ENCODE peak calls at places on chromosome X, in six cellular contexts. V is GM10248, E is GM20000, G is kidney tubule cell, W is hippocampal formation, L is cardiac fibroblast. A is an unnamed sample.

GRCh38 chrX:13201605-13202219 is 118.1 kb downstream of the ATXN3L start:
- DNase-seq in V (no peak), E (no peak), G (no peak), W (no peak), L (no peak), A (no peak)

GRCh38 chrX:105664243-105664642 is 158.1 kb upstream of the NRK start:
- DNase-seq in V (no peak), E (no peak), G (no peak), W (no peak), L (no peak), A (no peak)

GRCh38 chrX:45669715-45670360 is 469.2 kb upstream of the DIPK2B start:
- DNase-seq in V (no peak), E (no peak), G (no peak), W (no peak), L (peak; percentile 43), A (no peak)

GRCh38 chrX:103573205-103573604 is 12.1 kb upstream of the TCEAL4 start:
- DNase-seq in V (no peak), E (no peak), G (no peak), W (no peak), L (no peak), A (no peak)

GRCh38 chrX:123818243-123818642 is 41.6 kb upstream of the XIAP start:
- DNase-seq in V (no peak), E (no peak), G (peak; percentile 97), W (no peak), L (no peak), A (no peak)

GRCh38 chrX:19888419-19888879 is 1.0 kb upstream of the SH3KBP1 start:
- DNase-seq in V (peak; percentile 44), E (peak; percentile 47), G (peak; percentile 81), W (peak; percentile 60), L (peak; percentile 80), A (no peak)

GRCh38 chrX:154655786-154656185 is 2.4 kb upstream of the CTAG2 start:
- DNase-seq in V (no peak), E (no peak), G (no peak), W (no peak), L (no peak), A (peak; percentile 68)

GRCh38 chrX:10014462-10015373 is 47.6 kb downstream of the CLDN34 start:
- DNase-seq in V (peak; percentile 82), E (peak; percentile 92), G (peak; percentile 90), W (peak; percentile 65), L (peak; percentile 95), A (peak; percentile 95)

GRCh38 chrX:332916-333610 is 14.5 kb upstream of the GTPBP6 start:
- DNase-seq in V (no peak), E (no peak), G (no peak), W (no peak), L (no peak), A (peak; percentile 91)

GRCh38 chrX:16739574-16739973 is 20.2 kb downstream of the SYAP1 start:
- DNase-seq in V (no peak), E (no peak), G (no peak), W (no peak), L (no peak), A (no peak)

GRCh38 chrX:21744721-21745120 is 13.2 kb downstream of the SMPX start:
- DNase-seq in V (no peak), E (no peak), G (no peak), W (no peak), L (no peak), A (no peak)

GRCh38 chrX:71955530-71956120 is 45.0 kb downstream of the NHSL2 start:
- DNase-seq in V (no peak), E (no peak), G (no peak), W (no peak), L (no peak), A (no peak)

GRCh38 chrX:48021026-48021900 is 14.5 kb downstream of the SPACA5 start:
- DNase-seq in V (peak; percentile 33), E (peak; percentile 66), G (peak; percentile 82), W (peak; percentile 70), L (peak; percentile 91), A (no peak)

GRCh38 chrX:41468647-41469323 is 21.6 kb downstream of the NYX start:
- DNase-seq in V (no peak), E (no peak), G (no peak), W (no peak), L (peak; percentile 68), A (no peak)

GRCh38 chrX:45009371-45010000 is 136.5 kb downstream of the KDM6A start:
- DNase-seq in V (no peak), E (no peak), G (peak; percentile 64), W (no peak), L (peak; percentile 17), A (no peak)

GRCh38 chrX:40705658-40706312 is 29.6 kb downstream of the MED14 start:
- DNase-seq in V (no peak), E (no peak), G (no peak), W (no peak), L (no peak), A (no peak)

GRCh38 chrX:132470830-132471229 is 18.0 kb downstream of the MBNL3 start:
- DNase-seq in V (no peak), E (no peak), G (no peak), W (no peak), L (no peak), A (no peak)

GRCh38 chrX:3346436-3347329 is at the start of gene MXRA5:
- DNase-seq in V (no peak), E (no peak), G (peak; percentile 9), W (no peak), L (peak; percentile 15), A (no peak)

GRCh38 chrX:94123062-94123461 is 449.1 kb downstream of the FAM133A start:
- DNase-seq in V (no peak), E (no peak), G (peak; percentile 1), W (no peak), L (no peak), A (no peak)

GRCh38 chrX:40177942-40178715 is 80.4 kb upstream of the BCOR start:
- DNase-seq in V (no peak), E (no peak), G (no peak), W (no peak), L (no peak), A (peak; percentile 38)

GRCh38 chrX:86133761-86134160 is 14.5 kb upstream of the DACH2 start:
- DNase-seq in V (no peak), E (no peak), G (peak; percentile 32), W (peak; percentile 39), L (peak; percentile 10), A (no peak)

A was measured in chondrocyte.